ENCODE peak calls at places on chromosomes 6 and 20, in seven cellular contexts. One of them, this sample, is unnamed.

GRCh38 chr6:28758046-28758817 is 165.6 kb downstream of the TRIM27 start:
- DNase-seq in H9: peak
- DNase-seq in H1: peak
- DNase-seq in trophoblast cell: peak
- DNase-seq in neuronal stem cell: no peak
- DNase-seq in IMR-90: peak
- DNase-seq in mesenchymal stem cell: no peak
- DNase-seq in this sample: peak

GRCh38 chr6:65989676-65990075 is 282.6 kb upstream of the EYS start:
- DNase-seq in mesenchymal stem cell: no peak
- DNase-seq in H1: no peak
- DNase-seq in IMR-90: no peak
- DNase-seq in H9: no peak
- DNase-seq in trophoblast cell: no peak
- DNase-seq in neuronal stem cell: no peak
- DNase-seq in this sample: no peak

GRCh38 chr20:63891061-63892002 is 3.6 kb upstream of the DNAJC5 start:
- DNase-seq in mesenchymal stem cell: no peak
- DNase-seq in H9: peak
- DNase-seq in H1: no peak
- DNase-seq in neuronal stem cell: no peak
- DNase-seq in trophoblast cell: no peak
- DNase-seq in IMR-90: no peak
- DNase-seq in this sample: peak

GRCh38 chr6:156980515-156980914 is 203.3 kb downstream of the ARID1B start:
- DNase-seq in H9: peak
- DNase-seq in IMR-90: no peak
- DNase-seq in H1: no peak
- DNase-seq in neuronal stem cell: no peak
- DNase-seq in mesenchymal stem cell: no peak
- DNase-seq in trophoblast cell: no peak
- DNase-seq in this sample: peak

GRCh38 chr6:28371706-28372451 is 22.1 kb downstream of the ZKSCAN3 start:
- DNase-seq in H1: no peak
- DNase-seq in IMR-90: no peak
- DNase-seq in mesenchymal stem cell: no peak
- DNase-seq in H9: no peak
- DNase-seq in trophoblast cell: peak
- DNase-seq in neuronal stem cell: no peak
- DNase-seq in this sample: no peak

GRCh38 chr6:153090241-153090930 is 40.7 kb downstream of the RGS17 start:
- DNase-seq in trophoblast cell: no peak
- DNase-seq in H1: no peak
- DNase-seq in neuronal stem cell: no peak
- DNase-seq in mesenchymal stem cell: peak
- DNase-seq in H9: no peak
- DNase-seq in IMR-90: peak
- DNase-seq in this sample: no peak

GRCh38 chr20:61640171-61640570 is 388.1 kb downstream of the CDH4 start:
- DNase-seq in mesenchymal stem cell: peak
- DNase-seq in H1: no peak
- DNase-seq in IMR-90: peak
- DNase-seq in trophoblast cell: no peak
- DNase-seq in neuronal stem cell: no peak
- DNase-seq in H9: no peak
- DNase-seq in this sample: no peak

GRCh38 chr6:45955597-45955996 is 60.1 kb downstream of the CLIC5 start:
- DNase-seq in mesenchymal stem cell: no peak
- DNase-seq in trophoblast cell: no peak
- DNase-seq in neuronal stem cell: no peak
- DNase-seq in H9: no peak
- DNase-seq in IMR-90: no peak
- DNase-seq in H1: no peak
- DNase-seq in this sample: no peak

GRCh38 chr6:120384671-120385070 is 949.6 kb downstream of the TBC1D32 start:
- DNase-seq in IMR-90: no peak
- DNase-seq in H1: no peak
- DNase-seq in mesenchymal stem cell: no peak
- DNase-seq in neuronal stem cell: no peak
- DNase-seq in trophoblast cell: no peak
- DNase-seq in H9: no peak
- DNase-seq in this sample: no peak

GRCh38 chr6:108187519-108187918 is 21.7 kb downstream of the NR2E1 start:
- DNase-seq in neuronal stem cell: no peak
- DNase-seq in H1: no peak
- DNase-seq in IMR-90: no peak
- DNase-seq in mesenchymal stem cell: no peak
- DNase-seq in trophoblast cell: no peak
- DNase-seq in H9: no peak
- DNase-seq in this sample: no peak

GRCh38 chr6:21132856-21133610 is 460.5 kb upstream of the SOX4 start:
- DNase-seq in IMR-90: no peak
- DNase-seq in neuronal stem cell: no peak
- DNase-seq in H1: no peak
- DNase-seq in H9: no peak
- DNase-seq in trophoblast cell: no peak
- DNase-seq in mesenchymal stem cell: peak
- DNase-seq in this sample: no peak

GRCh38 chr6:70763754-70764153 is 96.1 kb downstream of the SMAP1 start:
- DNase-seq in neuronal stem cell: no peak
- DNase-seq in H1: no peak
- DNase-seq in H9: no peak
- DNase-seq in mesenchymal stem cell: peak
- DNase-seq in IMR-90: peak
- DNase-seq in trophoblast cell: no peak
- DNase-seq in this sample: peak

GRCh38 chr20:41499064-41499463 is 119.1 kb downstream of the CHD6 start:
- DNase-seq in IMR-90: no peak
- DNase-seq in H1: no peak
- DNase-seq in mesenchymal stem cell: no peak
- DNase-seq in trophoblast cell: no peak
- DNase-seq in H9: no peak
- DNase-seq in neuronal stem cell: no peak
- DNase-seq in this sample: no peak

GRCh38 chr20:7893019-7893730 is 47.1 kb downstream of the HAO1 start:
- DNase-seq in trophoblast cell: no peak
- DNase-seq in H9: no peak
- DNase-seq in H1: no peak
- DNase-seq in neuronal stem cell: no peak
- DNase-seq in IMR-90: no peak
- DNase-seq in mesenchymal stem cell: no peak
- DNase-seq in this sample: no peak

GRCh38 chr20:31675828-31676533 is 38.3 kb downstream of the COX4I2 start:
- DNase-seq in trophoblast cell: no peak
- DNase-seq in H9: no peak
- DNase-seq in IMR-90: peak
- DNase-seq in neuronal stem cell: no peak
- DNase-seq in mesenchymal stem cell: peak
- DNase-seq in H1: no peak
- DNase-seq in this sample: peak

GRCh38 chr6:121666809-121667208 is 231.4 kb downstream of the GJA1 start:
- DNase-seq in mesenchymal stem cell: peak
- DNase-seq in H9: no peak
- DNase-seq in H1: no peak
- DNase-seq in IMR-90: peak
- DNase-seq in trophoblast cell: peak
- DNase-seq in neuronal stem cell: no peak
- DNase-seq in this sample: peak

GRCh38 chr20:2332711-2333110 is 36.9 kb downstream of the TGM3 start:
- DNase-seq in H1: no peak
- DNase-seq in mesenchymal stem cell: no peak
- DNase-seq in IMR-90: no peak
- DNase-seq in H9: peak
- DNase-seq in trophoblast cell: no peak
- DNase-seq in neuronal stem cell: no peak
- DNase-seq in this sample: no peak

DNA sequence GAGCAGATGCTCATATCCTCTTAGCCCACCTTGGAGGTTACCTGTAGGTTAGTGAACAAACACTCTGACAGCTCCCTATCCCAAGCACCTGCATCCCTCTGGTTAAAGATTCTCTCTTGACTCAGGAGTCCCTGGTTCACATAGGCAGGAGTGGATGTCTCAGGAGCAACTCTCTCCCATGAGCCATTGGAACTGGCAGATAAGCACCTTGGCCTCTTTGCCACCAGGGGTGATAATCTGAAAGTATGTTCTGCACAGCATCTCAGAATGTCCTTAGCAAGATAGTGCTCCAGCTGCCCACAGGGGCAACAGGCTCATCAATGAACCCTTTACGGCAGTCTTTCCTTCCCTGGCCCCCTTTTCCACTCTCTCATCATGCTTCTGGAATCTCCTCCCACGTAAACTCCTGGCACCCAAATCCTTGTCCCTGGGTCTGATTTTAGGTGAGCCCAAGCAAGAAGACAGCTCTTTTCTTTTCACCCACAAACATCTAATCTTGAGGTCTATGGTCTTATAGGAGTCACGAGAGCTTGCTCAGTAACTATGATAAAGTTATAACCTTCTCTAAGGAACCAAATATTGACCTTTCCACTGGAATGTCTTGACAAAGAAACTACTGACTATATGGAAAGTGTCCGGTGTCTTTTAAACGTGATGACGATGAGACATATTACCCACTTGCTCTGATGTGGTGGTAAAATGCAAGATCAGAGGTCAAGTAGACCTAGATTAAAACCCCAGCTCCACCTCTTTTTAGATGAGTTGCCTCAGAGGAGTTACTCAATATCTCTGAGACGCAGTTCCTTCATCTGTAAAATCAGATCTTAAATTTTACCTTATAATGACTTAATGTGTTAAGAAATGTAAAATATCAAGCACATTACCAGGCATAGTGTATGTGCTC is 39.8 kb upstream of the ISM1 start:
- DNase-seq in H9: no peak
- DNase-seq in mesenchymal stem cell: no peak
- DNase-seq in IMR-90: no peak
- DNase-seq in neuronal stem cell: no peak
- DNase-seq in trophoblast cell: no peak
- DNase-seq in H1: no peak
- DNase-seq in this sample: no peak
- H2BK120ac ChIP-seq in H9: no peak
- H2BK120ac ChIP-seq in mesenchymal stem cell: no peak
- H2BK120ac ChIP-seq in IMR-90: no peak
- H2BK120ac ChIP-seq in neuronal stem cell: no peak
- H2BK120ac ChIP-seq in trophoblast cell: no peak
- H2BK120ac ChIP-seq in H1: no peak
- H2BK120ac ChIP-seq in this sample: no peak

GRCh38 chr6:144954241-144954556 is 669.1 kb downstream of the UTRN start:
- DNase-seq in trophoblast cell: no peak
- DNase-seq in H9: no peak
- DNase-seq in neuronal stem cell: no peak
- DNase-seq in H1: no peak
- DNase-seq in IMR-90: no peak
- DNase-seq in mesenchymal stem cell: no peak
- DNase-seq in this sample: no peak
- H2BK120ac ChIP-seq in trophoblast cell: peak
- H2BK120ac ChIP-seq in H9: no peak
- H2BK120ac ChIP-seq in neuronal stem cell: no peak
- H2BK120ac ChIP-seq in H1: no peak
- H2BK120ac ChIP-seq in IMR-90: peak
- H2BK120ac ChIP-seq in mesenchymal stem cell: no peak
- H2BK120ac ChIP-seq in this sample: no peak

GRCh38 chr6:160767647-160768019 is 65.6 kb downstream of the PLG start:
- DNase-seq in neuronal stem cell: no peak
- DNase-seq in mesenchymal stem cell: no peak
- DNase-seq in H1: no peak
- DNase-seq in IMR-90: no peak
- DNase-seq in trophoblast cell: no peak
- DNase-seq in H9: no peak
- DNase-seq in this sample: no peak

GRCh38 chr6:160765412-160765811 is 63.4 kb downstream of the PLG start:
- DNase-seq in mesenchymal stem cell: no peak
- DNase-seq in trophoblast cell: no peak
- DNase-seq in neuronal stem cell: no peak
- DNase-seq in H9: peak
- DNase-seq in IMR-90: no peak
- DNase-seq in H1: no peak
- DNase-seq in this sample: peak

GRCh38 chr6:160766657-160767018 is 64.6 kb downstream of the PLG start:
- DNase-seq in trophoblast cell: no peak
- DNase-seq in H1: no peak
- DNase-seq in neuronal stem cell: no peak
- DNase-seq in H9: no peak
- DNase-seq in IMR-90: no peak
- DNase-seq in mesenchymal stem cell: no peak
- DNase-seq in this sample: no peak

GRCh38 chr6:160767019-160767646 is 65.1 kb downstream of the PLG start:
- DNase-seq in neuronal stem cell: peak
- DNase-seq in trophoblast cell: peak
- DNase-seq in H9: peak
- DNase-seq in H1: peak
- DNase-seq in mesenchymal stem cell: peak
- DNase-seq in IMR-90: no peak
- DNase-seq in this sample: peak

DNA sequence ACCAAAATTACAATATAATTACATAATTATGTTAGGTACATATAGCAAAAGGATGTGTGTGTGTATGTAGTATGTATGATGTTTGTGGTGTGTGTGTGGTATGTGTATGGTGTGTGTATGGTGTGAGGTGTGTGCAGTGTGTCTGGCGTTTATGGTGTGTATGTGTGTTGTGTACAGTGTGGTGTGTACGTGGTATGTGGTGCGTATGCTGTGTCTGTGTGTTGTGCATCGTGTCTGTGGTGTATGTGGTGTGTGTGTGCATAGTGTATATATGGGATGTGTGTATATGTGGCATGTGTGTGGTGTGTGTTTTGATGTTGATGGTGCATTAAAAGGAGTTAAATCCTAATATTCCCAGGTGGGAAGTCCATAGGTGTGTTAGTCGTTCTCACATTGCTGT is 62.8 kb downstream of the PLG start:
- DNase-seq in H9: no peak
- DNase-seq in neuronal stem cell: no peak
- DNase-seq in trophoblast cell: no peak
- DNase-seq in mesenchymal stem cell: no peak
- DNase-seq in IMR-90: no peak
- DNase-seq in H1: no peak
- DNase-seq in this sample: no peak
- H2BK120ac ChIP-seq in H9: no peak
- H2BK120ac ChIP-seq in neuronal stem cell: no peak
- H2BK120ac ChIP-seq in trophoblast cell: no peak
- H2BK120ac ChIP-seq in mesenchymal stem cell: no peak
- H2BK120ac ChIP-seq in IMR-90: no peak
- H2BK120ac ChIP-seq in H1: peak
- H2BK120ac ChIP-seq in this sample: no peak

DNA sequence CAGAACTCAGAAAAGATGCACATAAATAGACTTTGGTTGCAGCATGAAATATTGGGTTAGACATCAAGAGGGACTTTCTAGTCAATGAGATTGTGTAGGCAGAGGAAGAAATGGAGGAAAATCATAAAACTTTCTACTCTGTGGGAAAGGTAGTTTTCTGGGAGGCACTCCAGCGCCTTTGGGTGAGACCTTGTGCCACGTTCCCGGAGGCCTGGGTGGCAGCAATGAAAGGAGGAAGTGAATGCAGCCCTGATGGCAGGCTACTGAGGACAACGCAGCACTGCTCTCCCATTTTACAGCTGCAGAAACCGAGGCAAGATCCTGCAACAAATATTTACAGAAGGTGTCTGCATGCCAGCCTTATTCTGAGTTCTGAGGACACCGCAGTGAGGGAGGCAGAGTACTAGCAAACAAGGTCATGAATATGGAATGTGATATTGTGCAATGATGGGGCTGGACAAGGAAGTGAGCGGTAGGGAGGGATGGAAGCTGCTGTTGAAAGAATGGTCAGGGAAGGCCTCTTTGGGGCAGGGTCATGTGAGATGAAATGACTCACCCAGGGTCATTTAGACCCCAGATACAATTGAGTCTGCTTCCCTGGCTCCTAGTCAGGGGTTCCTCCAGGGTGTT is 159.1 kb downstream of the TFAP2C start:
- DNase-seq in H1: no peak
- DNase-seq in neuronal stem cell: no peak
- DNase-seq in IMR-90: peak
- DNase-seq in mesenchymal stem cell: peak
- DNase-seq in trophoblast cell: peak
- DNase-seq in H9: no peak
- DNase-seq in this sample: peak
- H2BK120ac ChIP-seq in H1: no peak
- H2BK120ac ChIP-seq in neuronal stem cell: no peak
- H2BK120ac ChIP-seq in IMR-90: peak
- H2BK120ac ChIP-seq in mesenchymal stem cell: no peak
- H2BK120ac ChIP-seq in trophoblast cell: no peak
- H2BK120ac ChIP-seq in H9: no peak
- H2BK120ac ChIP-seq in this sample: no peak